ENCODE peak calls at places on chromosomes 5 and 9, in four cellular contexts. R is stimulated activated CD8-positive, alpha-beta memory T cell treated with anti-CD3 and anti-CD28 coated beads, Interleukin-12 subunit alpha, Interleukin-12 subunit beta, amount 100 ng/mL, for 1 hour; Q is DMS153; G is heart right ventricle. N is an unnamed sample.
A peak's percentile ranks its signal among the peaks of the same experiment; 100 is the strongest.

GRCh38 chr5:173639-174600 is 17.4 kb upstream of the LRRC14B start:
- DNase-seq in R (no peak), Q (no peak), G (no peak), N (no peak)

GRCh38 chr5:145499483-145499882 is 335.7 kb downstream of the PRELID2 start:
- DNase-seq in R (no peak), Q (no peak), G (no peak), N (no peak)

GRCh38 chr5:28780083-28780692 is 1741.8 kb upstream of the CDH9 start:
- DNase-seq in R (no peak), Q (no peak), G (no peak), N (no peak)

GRCh38 chr5:158812381-158812780 is 287.3 kb downstream of the EBF1 start:
- DNase-seq in R (no peak), Q (no peak), G (no peak), N (no peak)

GRCh38 chr5:131067596-131067995 is 97.5 kb downstream of the HINT1 start:
- DNase-seq in R (no peak), Q (no peak), G (no peak), N (no peak)

GRCh38 chr5:10161778-10162177 is 87.9 kb downstream of the ATPSCKMT start:
- DNase-seq in R (no peak), Q (no peak), G (no peak), N (no peak)

GRCh38 chr9:108569624-108570023 is 286.2 kb downstream of the ACTL7B start:
- DNase-seq in R (no peak), Q (no peak), G (no peak), N (no peak)

GRCh38 chr9:135965124-135965756 is 4.1 kb upstream of the UBAC1 start:
- DNase-seq in R (no peak), Q (no peak), G (no peak), N (no peak)

GRCh38 chr5:133260715-133261114 is 208.9 kb downstream of the HSPA4 start:
- DNase-seq in R (no peak), Q (no peak), G (no peak), N (no peak)

GRCh38 chr5:52674815-52675545 is 112.7 kb upstream of the ITGA1 start:
- DNase-seq in R (no peak), Q (no peak), G (no peak), N (no peak)

GRCh38 chr9:37542895-37543294 is 33.3 kb downstream of the FBXO10 start:
- DNase-seq in R (no peak), Q (no peak), G (no peak), N (no peak)

GRCh38 chr9:87337335-87338074 is 160.2 kb upstream of the DAPK1 start:
- DNase-seq in R (no peak), Q (peak; percentile 41), G (no peak), N (no peak)

GRCh38 chr9:8331507-8331906 is 531.9 kb upstream of the DMAC1 start:
- DNase-seq in R (no peak), Q (no peak), G (no peak), N (no peak)

GRCh38 chr9:97220894-97221477 is 86.5 kb upstream of the CCDC180 start:
- DNase-seq in R (no peak), Q (no peak), G (peak; percentile 10), N (no peak)

GRCh38 chr9:109974143-109974917 is 194.3 kb downstream of the PALM2AKAP2 start:
- DNase-seq in R (no peak), Q (no peak), G (peak; percentile 32), N (peak; percentile 27)